ENCODE peak calls at places on chromosomes 6 and 20, in four cellular contexts. A is H1, H is HCT116, G is GM12878. F is an unnamed sample.

GRCh38 chr6:97282238-97282725 is 734 bp downstream of the MMS22L start:
- DNase-seq in G (no peak), A (no peak), H (no peak), F (peak; percentile 9)

GRCh38 chr6:63584125-63584514 is 11.8 kb downstream of the LOC128125822 start:
- DNase-seq in H (no peak), A (no peak), G (no peak), F (no peak)

GRCh38 chr20:23826541-23827018 is at the start of gene CST2:
- DNase-seq in H (no peak), G (no peak), A (no peak), F (no peak)

GRCh38 chr6:157092736-157093135 is 230.6 kb downstream of the TMEM242 start:
- DNase-seq in A (no peak), H (no peak), G (no peak), F (no peak)

GRCh38 chr6:163951990-163952389 is 537.5 kb downstream of the QKI start:
- DNase-seq in H (no peak), G (no peak), A (peak; percentile 35), F (no peak)

GRCh38 chr20:18740726-18741125 is 72.9 kb upstream of the SCP2D1 start:
- DNase-seq in G (no peak), H (no peak), A (no peak), F (no peak)

GRCh38 chr20:17460119-17460518 is 71.1 kb downstream of the BFSP1 start:
- DNase-seq in A (peak; percentile 7), G (no peak), H (no peak), F (no peak)

GRCh38 chr20:24745617-24746350 is 203.3 kb upstream of the CST7 start:
- DNase-seq in G (no peak), H (no peak), A (no peak), F (no peak)

GRCh38 chr6:42140756-42141602 is 1.4 kb downstream of the C6orf132 start:
- DNase-seq in G (no peak), H (no peak), A (no peak), F (no peak)

GRCh38 chr20:57708694-57709673 is 831 bp downstream of the PMEPA1 start:
- DNase-seq in G (no peak), H (no peak), A (no peak), F (no peak)

GRCh38 chr20:51122931-51123658 is 100.2 kb upstream of the KCNG1 start:
- DNase-seq in G (no peak), A (no peak), H (no peak), F (no peak)

GRCh38 chr6:51930602-51931001 is 156.8 kb downstream of the PKHD1 start:
- DNase-seq in H (no peak), G (no peak), A (no peak), F (no peak)

GRCh38 chr6:10400330-10400729 is 14.5 kb downstream of the TFAP2A start:
- DNase-seq in H (no peak), G (no peak), A (no peak), F (no peak)

GRCh38 chr6:150456466-150456865 is 87.7 kb downstream of the IYD start:
- DNase-seq in A (no peak), H (no peak), G (no peak), F (no peak)

GRCh38 chr6:43878823-43879495 is 108.9 kb downstream of the VEGFA start:
- DNase-seq in G (no peak), A (no peak), H (no peak), F (no peak)

DNA sequence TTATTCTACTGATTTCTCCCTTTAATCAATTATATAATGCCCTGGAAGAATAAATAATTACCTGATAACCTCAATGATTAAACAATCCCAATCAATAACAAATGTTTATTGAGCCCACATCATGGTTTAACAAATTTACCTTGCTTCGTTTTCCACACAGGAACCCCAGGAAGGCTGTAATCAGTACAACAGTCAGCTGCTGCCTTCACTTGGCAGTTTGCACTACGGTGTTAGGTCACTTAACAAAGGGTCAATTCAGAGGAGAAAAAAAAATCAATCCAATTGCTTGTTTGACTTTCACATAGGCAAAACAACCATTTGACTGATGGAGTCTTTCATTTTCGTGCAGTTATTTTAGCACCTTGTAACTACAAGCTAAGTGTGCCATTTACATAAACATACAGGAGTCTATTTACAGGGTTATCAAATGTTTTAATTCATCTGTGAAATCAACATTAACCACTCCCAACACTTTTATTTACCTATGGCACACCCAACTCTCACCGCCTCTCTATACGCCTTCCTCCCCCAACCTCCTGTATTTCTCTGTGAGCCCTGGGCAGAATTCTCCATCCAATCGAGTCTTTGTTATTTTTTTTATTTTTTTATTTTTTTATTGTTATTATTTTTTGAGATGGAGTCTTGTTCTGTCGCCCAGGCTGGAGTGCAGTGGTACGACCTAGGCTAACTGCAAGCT is 140.4 kb upstream of the TAB2 start:
- DNase-seq in A (no peak), G (no peak), H (no peak), F (peak; percentile 84)
- TF ChIP-seq SIN3A in A (no peak), G (no peak), H (no peak), F (no peak)

DNA sequence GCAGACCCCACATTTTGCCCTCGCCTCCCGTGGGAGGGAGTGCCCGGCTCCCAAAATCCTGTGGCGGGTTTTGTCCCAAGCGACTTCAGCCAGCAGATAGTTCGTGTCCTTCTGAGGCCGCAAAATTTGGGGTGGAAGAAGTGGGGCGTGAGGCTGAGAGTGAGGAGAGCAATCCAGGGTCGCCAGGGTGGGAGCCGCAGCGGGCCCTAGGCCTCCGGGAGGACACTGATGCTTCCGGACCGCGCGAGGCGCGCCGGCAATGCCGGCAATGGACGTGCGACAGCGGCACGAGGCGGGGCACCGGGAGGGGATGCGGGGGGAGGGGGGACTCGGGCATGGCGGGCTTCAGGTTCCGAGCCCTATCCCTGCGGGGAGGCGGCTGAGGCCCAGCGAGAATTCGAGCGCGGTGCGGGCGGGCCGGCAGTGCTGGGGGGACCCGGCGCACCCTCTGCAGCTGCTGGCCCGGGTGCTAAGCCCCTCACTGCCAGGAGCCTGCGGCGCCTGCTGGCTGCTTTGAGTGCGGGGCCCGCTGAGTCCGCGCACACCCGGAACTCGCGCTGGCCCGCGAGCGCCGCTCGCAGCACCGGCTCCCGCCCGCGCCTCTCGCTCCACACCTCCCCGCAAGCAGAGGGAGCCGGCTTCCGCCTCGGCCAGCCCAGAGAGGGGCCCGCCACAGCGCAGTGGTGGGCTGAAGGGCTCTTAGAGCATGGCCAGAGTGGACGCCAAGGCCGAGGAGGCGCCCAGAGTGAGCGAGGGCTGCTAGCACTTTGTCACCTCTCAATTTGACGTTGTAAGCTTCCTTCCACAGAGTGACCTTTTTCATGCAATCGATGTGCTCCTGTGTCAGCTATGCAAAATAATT is 143.8 kb downstream of the LPA start:
- DNase-seq in G (no peak), H (no peak), A (peak; percentile 96), F (peak; percentile 50)
- TF ChIP-seq SIN3A in G (no peak), H (no peak), A (no peak), F (peak; percentile 48)

DNA sequence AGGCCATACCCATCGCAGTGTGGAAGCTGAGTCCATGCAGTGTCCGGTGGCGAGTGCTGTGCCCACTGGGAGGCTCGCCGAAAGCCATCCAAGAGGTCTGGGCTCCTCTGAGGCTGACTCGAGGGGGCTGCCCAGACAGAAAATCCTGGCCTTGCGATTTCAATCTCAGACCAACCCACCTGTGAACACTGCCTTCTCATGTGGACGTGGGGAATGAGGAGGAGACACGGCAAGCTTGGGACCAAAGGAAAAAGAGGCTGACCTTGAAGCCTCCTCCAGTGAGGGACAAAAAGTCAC is 157.2 kb upstream of the AFDN start:
- DNase-seq in G (no peak), A (no peak), H (no peak), F (no peak)
- TF ChIP-seq SIN3A in G (no peak), A (no peak), H (no peak), F (no peak)

GRCh38 chr6:70685494-70686180 is 18.0 kb downstream of the SMAP1 start:
- DNase-seq in A (no peak), G (no peak), H (no peak), F (no peak)

GRCh38 chr6:70684794-70685493 is 17.3 kb downstream of the SMAP1 start:
- DNase-seq in A (no peak), H (no peak), G (no peak), F (no peak)

GRCh38 chr6:70686548-70687133 is 19.0 kb downstream of the SMAP1 start:
- DNase-seq in G (no peak), H (no peak), A (no peak), F (peak; percentile 39)
- TF ChIP-seq SIN3A in G (no peak), H (no peak), A (no peak), F (no peak)

DNA sequence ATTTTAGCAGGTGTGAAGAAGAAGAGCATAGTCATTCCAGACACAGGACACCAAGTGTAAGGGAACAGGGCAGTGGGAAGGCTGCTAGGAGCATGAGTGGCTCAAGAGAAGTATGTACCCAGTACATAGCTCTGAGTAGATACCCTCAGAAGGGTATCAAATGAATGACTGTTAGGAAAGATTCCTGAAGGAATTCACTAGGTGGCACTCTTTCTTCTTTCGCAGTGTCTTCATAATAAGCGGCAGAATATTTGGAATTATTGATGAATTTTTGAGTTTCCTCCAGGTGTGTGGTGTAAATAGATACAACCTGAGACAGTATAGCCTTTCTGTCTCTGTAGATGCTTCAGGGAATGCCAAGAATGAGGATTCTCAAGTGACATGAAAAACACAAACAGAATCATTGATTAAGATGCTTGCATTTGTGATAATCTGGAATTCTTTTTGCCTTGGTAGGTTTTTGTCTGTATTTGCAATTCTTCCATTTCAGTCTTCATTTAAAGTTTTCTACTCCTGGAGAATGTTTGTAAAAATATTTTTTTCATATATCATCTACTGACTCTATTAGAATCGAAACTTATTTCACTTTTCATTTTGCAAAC is 264.3 kb upstream of the RIMS1 start:
- DNase-seq in G (no peak), A (no peak), H (peak; percentile 2), F (peak; percentile 2)
- TF ChIP-seq SIN3A in G (no peak), A (no peak), H (no peak), F (no peak)

GRCh38 chr6:116530436-116530835 is 15.0 kb downstream of the TRAPPC3L start:
- DNase-seq in G (no peak), A (no peak), H (no peak), F (peak; percentile 14)

GRCh38 chr6:116531675-116532570 is 13.6 kb downstream of the TRAPPC3L start:
- DNase-seq in H (peak; percentile 60), G (no peak), A (peak; percentile 79), F (peak; percentile 66)

GRCh38 chr6:116535109-116535508 is 10.4 kb downstream of the TRAPPC3L start:
- DNase-seq in A (no peak), H (no peak), G (no peak), F (no peak)

GRCh38 chr6:116533233-116533957 is 12.1 kb downstream of the TRAPPC3L start:
- DNase-seq in G (no peak), H (no peak), A (no peak), F (no peak)

GRCh38 chr6:116536216-116536621 is 9.3 kb downstream of the TRAPPC3L start:
- DNase-seq in A (no peak), G (no peak), H (peak; percentile 64), F (peak; percentile 73)
- TF ChIP-seq SIN3A in A (no peak), G (no peak), H (no peak), F (no peak)

GRCh38 chr6:105051941-105052471 is 95.1 kb downstream of the LIN28B start:
- DNase-seq in H (no peak), A (no peak), G (no peak), F (no peak)

GRCh38 chr6:105058316-105058715 is 101.4 kb downstream of the LIN28B start:
- DNase-seq in G (no peak), H (no peak), A (no peak), F (no peak)

GRCh38 chr6:105057160-105057559 is 100.3 kb downstream of the LIN28B start:
- DNase-seq in G (no peak), H (no peak), A (no peak), F (no peak)
- TF ChIP-seq SIN3A in G (no peak), H (no peak), A (no peak), F (no peak)